ENCODE peak calls at places on chromosomes 7 and 10, in four cellular contexts. One of them, this sample, is unnamed. For H3K9me3, the result is how much of the 10 kb centered on the place peaks cover.

GRCh38 chr7:90485734-90486316 is 16.4 kb downstream of the PTTG1IP2 start:
- DNase-seq in suprapubic skin: no peak
- DNase-seq in adrenal gland: no peak
- DNase-seq in SJSA1: no peak
- DNase-seq in this sample: no peak

GRCh38 chr10:113549856-113550255 is 3.0 kb upstream of the HABP2 start:
- DNase-seq in suprapubic skin: no peak
- DNase-seq in adrenal gland: no peak
- DNase-seq in SJSA1: no peak
- DNase-seq in this sample: no peak

GRCh38 chr7:72334066-72334465 is 78.1 kb downstream of the CALN1 start:
- DNase-seq in suprapubic skin: no peak
- DNase-seq in adrenal gland: no peak
- DNase-seq in SJSA1: no peak
- DNase-seq in this sample: no peak

GRCh38 chr10:13272164-13272571 is 27.7 kb downstream of the PHYH start:
- DNase-seq in suprapubic skin: peak
- DNase-seq in adrenal gland: peak
- DNase-seq in SJSA1: no peak
- DNase-seq in this sample: peak

GRCh38 chr7:24786941-24787340 is 29.7 kb upstream of the GSDME start:
- DNase-seq in suprapubic skin: no peak
- DNase-seq in adrenal gland: peak
- DNase-seq in SJSA1: peak
- DNase-seq in this sample: no peak

GRCh38 chr10:79270471-79271246 is 76.6 kb upstream of the PPIF start:
- DNase-seq in suprapubic skin: no peak
- DNase-seq in adrenal gland: peak
- DNase-seq in SJSA1: no peak
- DNase-seq in this sample: no peak

GRCh38 chr10:121063744-121064143 is 212.6 kb downstream of the WDR11 start:
- DNase-seq in suprapubic skin: no peak
- DNase-seq in adrenal gland: no peak
- DNase-seq in SJSA1: no peak
- DNase-seq in this sample: peak

GRCh38 chr7:105648561-105649401 is 67.5 kb upstream of the EFCAB10 start:
- DNase-seq in suprapubic skin: no peak
- DNase-seq in adrenal gland: no peak
- DNase-seq in SJSA1: no peak
- DNase-seq in this sample: peak

GRCh38 chr10:114925675-114926204 is 12.3 kb upstream of the TRUB1 start:
- DNase-seq in suprapubic skin: no peak
- DNase-seq in adrenal gland: peak
- DNase-seq in SJSA1: peak
- DNase-seq in this sample: peak

GRCh38 chr10:121373411-121373810 is 224.8 kb downstream of the FGFR2 start:
- DNase-seq in suprapubic skin: no peak
- DNase-seq in adrenal gland: no peak
- DNase-seq in SJSA1: no peak
- DNase-seq in this sample: no peak

GRCh38 chr7:18426564-18427226 is 68.9 kb upstream of the HDAC9 start:
- DNase-seq in suprapubic skin: no peak
- DNase-seq in adrenal gland: no peak
- DNase-seq in SJSA1: no peak
- DNase-seq in this sample: no peak

GRCh38 chr7:129110575-129111376 is 33.7 kb upstream of the TSPAN33 start:
- DNase-seq in suprapubic skin: no peak
- DNase-seq in adrenal gland: peak
- DNase-seq in SJSA1: no peak
- DNase-seq in this sample: peak

GRCh38 chr10:79314761-79315601 is 32.3 kb upstream of the PPIF start:
- DNase-seq in suprapubic skin: no peak
- DNase-seq in adrenal gland: no peak
- DNase-seq in SJSA1: no peak
- DNase-seq in this sample: no peak

GRCh38 chr10:109203616-109204375 is 719.5 kb downstream of the XPNPEP1 start:
- DNase-seq in suprapubic skin: no peak
- DNase-seq in adrenal gland: no peak
- DNase-seq in SJSA1: no peak
- DNase-seq in this sample: no peak

GRCh38 chr10:283916-284356 is 148.7 kb downstream of the ZMYND11 start:
- DNase-seq in suprapubic skin: no peak
- DNase-seq in adrenal gland: no peak
- DNase-seq in SJSA1: no peak
- DNase-seq in this sample: no peak

GRCh38 chr7:120996333-120996982 is 7.9 kb downstream of the CPED1 start:
- DNase-seq in suprapubic skin: no peak
- DNase-seq in adrenal gland: peak
- DNase-seq in SJSA1: peak
- DNase-seq in this sample: peak

GRCh38 chr10:111756541-111757061 is 427.0 kb downstream of the GPAM start:
- DNase-seq in suprapubic skin: no peak
- DNase-seq in adrenal gland: peak
- DNase-seq in SJSA1: no peak
- DNase-seq in this sample: peak

GRCh38 chr7:41691286-41691966 is 11.5 kb downstream of the INHBA start:
- DNase-seq in suprapubic skin: no peak
- DNase-seq in adrenal gland: no peak
- DNase-seq in SJSA1: no peak
- DNase-seq in this sample: no peak

GRCh38 chr7:47503283-47503682 is 78.6 kb downstream of the TNS3 start:
- DNase-seq in suprapubic skin: no peak
- DNase-seq in adrenal gland: no peak
- DNase-seq in SJSA1: no peak
- DNase-seq in this sample: no peak

GRCh38 chr10:89163265-89163995 is 43.7 kb downstream of the CH25H start:
- DNase-seq in suprapubic skin: peak
- DNase-seq in adrenal gland: peak
- DNase-seq in SJSA1: no peak
- DNase-seq in this sample: no peak

GRCh38 chr10:25113231-25114035 is 61.4 kb upstream of the GPR158 start:
- DNase-seq in suprapubic skin: peak
- DNase-seq in adrenal gland: peak
- DNase-seq in SJSA1: peak
- DNase-seq in this sample: peak

GRCh38 chr10:73408978-73409521 is 4.8 kb downstream of the ANXA7 start:
- DNase-seq in suprapubic skin: no peak
- DNase-seq in adrenal gland: no peak
- DNase-seq in SJSA1: no peak
- DNase-seq in this sample: no peak

GRCh38 chr7:133190172-133190528 is 62.7 kb upstream of the EXOC4 start:
- DNase-seq in suprapubic skin: no peak
- DNase-seq in adrenal gland: no peak
- DNase-seq in SJSA1: no peak
- DNase-seq in this sample: no peak

GRCh38 chr10:43901744-43902504 is 253.2 kb upstream of the ZNF32 start:
- DNase-seq in suprapubic skin: no peak
- DNase-seq in adrenal gland: no peak
- DNase-seq in SJSA1: no peak
- DNase-seq in this sample: no peak

GRCh38 chr10:13990392-13990805 is 340.3 kb downstream of the FRMD4A start:
- DNase-seq in suprapubic skin: no peak
- DNase-seq in adrenal gland: peak
- DNase-seq in SJSA1: no peak
- DNase-seq in this sample: no peak

GRCh38 chr10:43943119-43943824 is 294.6 kb upstream of the ZNF32 start:
- DNase-seq in suprapubic skin: peak
- DNase-seq in adrenal gland: peak
- DNase-seq in SJSA1: peak
- DNase-seq in this sample: no peak

GRCh38 chr7:87325576-87326370 is 19.7 kb upstream of the CROT start:
- DNase-seq in suprapubic skin: no peak
- DNase-seq in adrenal gland: no peak
- DNase-seq in SJSA1: no peak
- DNase-seq in this sample: no peak

GRCh38 chr7:13833872-13834271 is 155.6 kb downstream of the ETV1 start:
- DNase-seq in suprapubic skin: no peak
- DNase-seq in adrenal gland: no peak
- DNase-seq in SJSA1: no peak
- DNase-seq in this sample: no peak
- H3K9me3 ChIP-seq in suprapubic skin: under half
- H3K9me3 ChIP-seq in adrenal gland: under half
- H3K9me3 ChIP-seq in SJSA1: under half
- H3K9me3 ChIP-seq in this sample: under half

GRCh38 chr7:21450076-21450475 is 22.2 kb downstream of the SP4 start:
- DNase-seq in suprapubic skin: no peak
- DNase-seq in adrenal gland: no peak
- DNase-seq in SJSA1: no peak
- DNase-seq in this sample: no peak
- H3K9me3 ChIP-seq in suprapubic skin: under half
- H3K9me3 ChIP-seq in adrenal gland: under half
- H3K9me3 ChIP-seq in SJSA1: under half
- H3K9me3 ChIP-seq in this sample: under half

GRCh38 chr7:64978497-64979203 is 12.2 kb downstream of the ZNF117 start:
- DNase-seq in suprapubic skin: no peak
- DNase-seq in adrenal gland: no peak
- DNase-seq in SJSA1: no peak
- DNase-seq in this sample: no peak
- H3K9me3 ChIP-seq in suprapubic skin: half or more
- H3K9me3 ChIP-seq in adrenal gland: under half
- H3K9me3 ChIP-seq in SJSA1: under half
- H3K9me3 ChIP-seq in this sample: half or more

GRCh38 chr10:37857287-37858211 is at the start of gene ZNF248:
- DNase-seq in suprapubic skin: peak
- DNase-seq in adrenal gland: peak
- DNase-seq in SJSA1: peak
- DNase-seq in this sample: no peak
- H3K9me3 ChIP-seq in suprapubic skin: under half
- H3K9me3 ChIP-seq in adrenal gland: under half
- H3K9me3 ChIP-seq in SJSA1: under half
- H3K9me3 ChIP-seq in this sample: under half

GRCh38 chr10:123514996-123515395 is 151.2 kb upstream of the GPR26 start:
- DNase-seq in suprapubic skin: peak
- DNase-seq in adrenal gland: peak
- DNase-seq in SJSA1: no peak
- DNase-seq in this sample: no peak
- H3K9me3 ChIP-seq in suprapubic skin: under half
- H3K9me3 ChIP-seq in adrenal gland: under half
- H3K9me3 ChIP-seq in SJSA1: under half
- H3K9me3 ChIP-seq in this sample: under half

GRCh38 chr10:126948355-126949160 is 43.3 kb downstream of the DOCK1 start:
- DNase-seq in suprapubic skin: peak
- DNase-seq in adrenal gland: no peak
- DNase-seq in SJSA1: no peak
- DNase-seq in this sample: no peak
- H3K9me3 ChIP-seq in suprapubic skin: under half
- H3K9me3 ChIP-seq in adrenal gland: under half
- H3K9me3 ChIP-seq in SJSA1: under half
- H3K9me3 ChIP-seq in this sample: under half

GRCh38 chr10:76311752-76312699 is 880.6 kb downstream of the LRMDA start:
- DNase-seq in suprapubic skin: no peak
- DNase-seq in adrenal gland: peak
- DNase-seq in SJSA1: no peak
- DNase-seq in this sample: peak
- H3K9me3 ChIP-seq in suprapubic skin: under half
- H3K9me3 ChIP-seq in adrenal gland: under half
- H3K9me3 ChIP-seq in SJSA1: under half
- H3K9me3 ChIP-seq in this sample: under half

DNA sequence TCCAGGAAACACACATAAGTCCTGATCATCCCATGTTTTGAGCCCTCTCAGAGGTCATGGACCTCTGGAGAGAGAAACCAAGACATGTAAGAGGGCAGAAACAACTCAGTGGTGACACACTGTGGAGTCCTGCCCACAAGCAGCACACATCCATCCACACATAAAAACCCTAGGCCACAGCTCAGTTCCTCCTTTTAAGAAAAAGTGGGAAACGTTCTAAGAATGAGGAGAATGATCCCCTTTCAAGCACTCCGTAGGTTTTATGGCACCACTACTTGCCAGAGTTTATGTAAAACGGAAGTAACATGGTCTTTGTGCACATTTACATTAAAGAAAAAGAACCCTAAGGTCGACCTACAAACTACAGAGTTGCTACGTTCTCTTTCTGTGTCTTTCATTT is 19.9 kb downstream of the ATAD1 start:
- DNase-seq in suprapubic skin: no peak
- DNase-seq in adrenal gland: no peak
- DNase-seq in SJSA1: no peak
- DNase-seq in this sample: no peak
- H3K9me3 ChIP-seq in suprapubic skin: under half
- H3K9me3 ChIP-seq in adrenal gland: under half
- H3K9me3 ChIP-seq in SJSA1: under half
- H3K9me3 ChIP-seq in this sample: under half

This sample was measured in hepatocyte.